ENCODE peak calls at places on chromosomes 7 and 10, in nine cellular contexts. Y is ascending aorta; T is H9; F is fibroblast of lung; G is psoas muscle; B is body of pancreas; Z is CD4-positive, alpha-beta T cell; I is cardiac muscle cell; P is OCI-LY7. K is an unnamed sample.

GRCh38 chr10:103696411-103697145 is 158.8 kb downstream of the SH3PXD2A start:
- DNase-seq in Y (peak; percentile 93), T (peak; percentile 87), F (peak; percentile 84), G (peak; percentile 78), B (no peak), Z (peak; percentile 54), I (no peak), P (peak; percentile 51), K (peak; percentile 100)

GRCh38 chr10:99779335-99779734 is 3.1 kb upstream of the ABCC2 start:
- DNase-seq in Y (no peak), T (no peak), F (peak; percentile 76), G (no peak), B (no peak), Z (no peak), I (peak; percentile 10), P (peak; percentile 83), K (no peak)

GRCh38 chr10:12656518-12657142 is 307.3 kb downstream of the CAMK1D start:
- DNase-seq in Y (no peak), T (no peak), F (peak; percentile 81), G (no peak), B (no peak), Z (no peak), I (peak; percentile 58), P (peak; percentile 72), K (peak; percentile 87)

GRCh38 chr10:34739915-34740314 is 75.2 kb downstream of the PARD3 start:
- DNase-seq in Y (no peak), T (peak; percentile 92), F (peak; percentile 94), G (peak; percentile 43), B (peak; percentile 42), Z (no peak), I (peak; percentile 94), P (no peak), K (peak; percentile 64)

GRCh38 chr7:54995631-54996340 is 23.0 kb upstream of the EGFR start:
- DNase-seq in Y (no peak), T (no peak), F (no peak), G (no peak), B (no peak), Z (no peak), I (no peak), P (no peak), K (peak; percentile 93)

GRCh38 chr7:34675749-34676374 is 17.8 kb downstream of the NPSR1 start:
- DNase-seq in Y (no peak), T (peak; percentile 49), F (peak; percentile 6), G (no peak), B (peak; percentile 14), Z (no peak), I (peak; percentile 43), P (peak; percentile 21), K (no peak)

GRCh38 chr7:32043688-32044087 is 26.5 kb downstream of the PDE1C start:
- DNase-seq in Y (no peak), T (no peak), F (peak; percentile 55), G (no peak), B (no peak), Z (no peak), I (no peak), P (no peak), K (peak; percentile 39)

GRCh38 chr7:116357776-116358670 is 141.5 kb upstream of the CAV2 start:
- DNase-seq in Y (no peak), T (no peak), F (peak; percentile 60), G (no peak), B (no peak), Z (no peak), I (no peak), P (no peak), K (peak; percentile 38)

GRCh38 chr10:8674230-8674629 is 619.7 kb downstream of the GATA3 start:
- DNase-seq in Y (no peak), T (no peak), F (no peak), G (no peak), B (no peak), Z (no peak), I (no peak), P (no peak), K (no peak)

DNA sequence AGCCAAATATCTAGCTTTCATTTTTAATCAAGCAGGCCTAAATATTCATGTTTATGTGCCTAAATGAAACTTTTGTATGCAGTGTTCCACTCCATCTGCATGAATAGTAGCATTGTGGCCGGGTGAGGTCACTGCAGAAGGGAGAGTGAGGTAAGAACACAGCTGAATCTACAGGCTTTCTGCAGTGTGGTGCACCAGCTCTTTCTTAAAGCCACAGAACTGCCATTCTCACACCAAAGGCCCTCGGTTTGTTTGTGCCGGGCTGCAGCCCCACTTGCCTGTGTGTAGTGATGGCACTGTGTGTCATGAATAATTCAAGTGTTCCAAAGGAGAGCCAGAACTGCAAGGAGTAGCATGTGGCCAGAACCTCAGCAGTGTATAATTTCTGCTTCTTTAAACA is 204.1 kb downstream of the TRIL start:
- DNase-seq in Y (no peak), T (no peak), F (peak; percentile 70), G (no peak), B (no peak), Z (no peak), I (no peak), P (no peak), K (peak; percentile 42)
- TF ChIP-seq CTCF in Y (no peak), T (peak; percentile 15), F (no peak), G (no peak), B (peak; percentile 19), Z (no peak), I (peak; percentile 19), P (no peak), K (peak; percentile 25)

DNA sequence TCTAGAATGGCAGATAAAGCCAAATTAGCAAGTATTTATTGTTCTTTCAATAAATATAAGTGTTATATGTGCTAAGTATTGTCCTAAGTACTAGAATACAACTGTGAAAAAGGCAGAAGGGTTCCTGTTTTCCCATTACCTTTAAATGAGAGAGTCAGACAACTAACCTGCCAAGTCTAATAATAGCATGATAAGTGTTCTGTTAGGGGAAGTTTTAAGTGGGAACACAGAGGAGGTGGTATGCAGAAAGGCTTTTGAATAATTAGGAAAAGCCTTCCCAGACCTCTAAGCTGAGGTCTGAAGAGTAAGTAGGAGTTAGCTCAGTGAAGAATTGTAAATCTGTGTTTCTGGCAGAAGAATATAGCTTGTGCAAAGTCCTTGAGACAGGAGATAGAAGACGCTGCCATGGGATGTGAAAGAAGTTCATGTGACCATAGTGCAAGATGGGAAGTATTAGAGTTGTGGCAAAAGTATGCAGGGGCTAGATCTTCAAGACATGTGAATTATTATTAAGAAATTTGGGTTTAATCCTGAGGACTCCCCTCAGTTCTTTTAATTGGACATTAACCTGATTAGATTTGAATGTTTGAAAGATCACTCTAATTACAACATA is 12.5 kb downstream of the SHOC2 start:
- DNase-seq in Y (no peak), T (no peak), F (no peak), G (no peak), B (no peak), Z (no peak), I (peak; percentile 78), P (no peak), K (no peak)
- H3K27ac ChIP-seq in Y (no peak overlapping the region), T (no peak overlapping the region), F (no peak overlapping the region), G (no peak overlapping the region), B (no peak overlapping the region), Z (no peak overlapping the region), I (peak overlapping the region; percentile 90), P (no peak overlapping the region), K (no peak overlapping the region)

GRCh38 chr7:138669364-138669763 is 31.8 kb downstream of the SVOPL start:
- DNase-seq in Y (no peak), T (no peak), F (no peak), G (no peak), B (no peak), Z (no peak), I (no peak), P (no peak), K (no peak)

GRCh38 chr7:138666385-138666784 is 34.8 kb downstream of the SVOPL start:
- DNase-seq in Y (no peak), T (no peak), F (no peak), G (no peak), B (no peak), Z (no peak), I (peak; percentile 88), P (no peak), K (no peak)

GRCh38 chr7:138667535-138667934 is 33.6 kb downstream of the SVOPL start:
- DNase-seq in Y (no peak), T (no peak), F (no peak), G (no peak), B (no peak), Z (no peak), I (no peak), P (no peak), K (no peak)

GRCh38 chr7:138668946-138669345 is 32.2 kb downstream of the SVOPL start:
- DNase-seq in Y (no peak), T (no peak), F (no peak), G (no peak), B (no peak), Z (no peak), I (no peak), P (no peak), K (no peak)

DNA sequence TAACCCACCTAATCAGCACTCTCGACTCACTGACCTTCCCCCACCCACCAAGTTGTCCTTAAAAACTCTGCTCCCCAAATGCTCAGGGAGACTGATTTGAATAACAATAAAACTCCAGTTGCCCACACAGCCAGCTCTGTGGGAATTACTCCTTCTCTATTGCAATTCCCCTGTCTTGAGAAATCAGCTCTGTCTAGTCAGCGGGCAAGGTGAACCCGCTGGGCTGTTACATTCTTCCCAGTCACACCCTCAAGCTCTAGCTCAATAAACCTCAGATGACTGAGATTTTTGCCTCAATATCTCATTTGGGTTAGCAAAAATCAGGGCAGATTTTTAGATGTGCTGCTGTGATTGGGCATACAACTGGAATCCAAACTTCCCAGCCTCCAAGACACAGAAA is 33.0 kb downstream of the SVOPL start:
- DNase-seq in Y (no peak), T (no peak), F (no peak), G (no peak), B (no peak), Z (no peak), I (no peak), P (no peak), K (no peak)
- TF ChIP-seq CTCF in Y (no peak), T (no peak), F (no peak), G (no peak), B (no peak), Z (no peak), I (no peak), P (no peak), K (no peak)

GRCh38 chr7:80890839-80891544 is 27.9 kb downstream of the SEMA3C start:
- DNase-seq in Y (no peak), T (no peak), F (no peak), G (no peak), B (no peak), Z (no peak), I (no peak), P (no peak), K (no peak)
- H3K27ac ChIP-seq in Y (peak overlapping the region; percentile 9), T (no peak overlapping the region), F (peak overlapping the region; percentile 24), G (no peak overlapping the region), B (no peak overlapping the region), Z (no peak overlapping the region), I (no peak overlapping the region), P (no peak overlapping the region), K (no peak overlapping the region)

GRCh38 chr7:69564454-69565417 is 33.5 kb upstream of the AUTS2 start:
- DNase-seq in Y (no peak), T (peak; percentile 13), F (peak; percentile 66), G (no peak), B (no peak), Z (no peak), I (peak; percentile 63), P (peak; percentile 48), K (peak; percentile 31)
- TF ChIP-seq CTCF in Y (no peak), T (no peak), F (no peak), G (no peak), B (no peak), Z (no peak), I (no peak), P (no peak), K (no peak)

GRCh38 chr7:132435016-132435990 is 141.0 kb downstream of the PLXNA4 start:
- DNase-seq in Y (no peak), T (no peak), F (no peak), G (no peak), B (no peak), Z (no peak), I (no peak), P (no peak), K (no peak)
- H3K27ac ChIP-seq in Y (no peak overlapping the region), T (no peak overlapping the region), F (no peak overlapping the region), G (no peak overlapping the region), B (no peak overlapping the region), Z (no peak overlapping the region), I (peak overlapping the region; percentile 30), P (no peak overlapping the region), K (no peak overlapping the region)